ENCODE peak calls at places on chromosomes 3 and 15, in five cellular contexts. O, U, B, E and G are unnamed samples.

GRCh38 chr15:36884404-36885335 is 215.7 kb downstream of the MEIS2 start:
- DNase-seq in O (no peak), U (no peak), B (no peak), E (no peak), G (no peak)

GRCh38 chr3:131762981-131763380 is 260.2 kb upstream of the MRPL3 start:
- DNase-seq in O (no peak), U (no peak), B (no peak), E (no peak), G (no peak)

GRCh38 chr3:24139463-24140412 is 194.7 kb downstream of the NR1D2 start:
- DNase-seq in O (no peak), U (no peak), B (no peak), E (no peak), G (no peak)

GRCh38 chr15:61420546-61420945 is 191.4 kb upstream of the RORA start:
- DNase-seq in O (no peak), U (no peak), B (no peak), E (no peak), G (no peak)

GRCh38 chr15:52255008-52255407 is 40.6 kb downstream of the MYO5C start:
- DNase-seq in O (no peak), U (no peak), B (no peak), E (no peak), G (no peak)

GRCh38 chr3:38226273-38226672 is 39.3 kb upstream of the SLC22A13 start:
- DNase-seq in O (no peak), U (no peak), B (no peak), E (no peak), G (no peak)

GRCh38 chr3:23452408-23452807 is 249.3 kb downstream of the UBE2E2 start:
- DNase-seq in O (no peak), U (no peak), B (no peak), E (no peak), G (no peak)

GRCh38 chr15:80331886-80332406 is 72.2 kb upstream of the ARNT2 start:
- DNase-seq in O (no peak), U (no peak), B (no peak), E (no peak), G (no peak)

GRCh38 chr15:36831915-36832310 is 252.5 kb downstream of the CDIN1 start:
- DNase-seq in O (no peak), U (no peak), B (no peak), E (no peak), G (no peak)

GRCh38 chr3:56764904-56765445 is 36.8 kb downstream of the ARHGEF3 start:
- DNase-seq in O (no peak), U (no peak), B (no peak), E (no peak), G (no peak)

GRCh38 chr3:127103116-127103515 is 89.8 kb upstream of the PRR23E start:
- DNase-seq in O (no peak), U (no peak), B (no peak), E (no peak), G (no peak)

GRCh38 chr3:129233538-129233937 is 15.9 kb upstream of the COPG1 start:
- DNase-seq in O (no peak), U (no peak), B (peak), E (no peak), G (no peak)

GRCh38 chr15:43229977-43230376 is 9.2 kb upstream of the EPB42 start:
- DNase-seq in O (no peak), U (no peak), B (no peak), E (no peak), G (no peak)

GRCh38 chr15:47764666-47765065 is 47.4 kb downstream of the SEMA6D start:
- DNase-seq in O (no peak), U (no peak), B (no peak), E (no peak), G (no peak)

GRCh38 chr3:134850761-134851160 is 55.7 kb downstream of the EPHB1 start:
- DNase-seq in O (no peak), U (no peak), B (no peak), E (no peak), G (no peak)

GRCh38 chr3:171967137-171967783 is 72.1 kb upstream of the FNDC3B start:
- DNase-seq in O (peak), U (peak), B (no peak), E (peak), G (no peak)

GRCh38 chr3:196968233-196969000 is at the start of gene PIGZ:
- DNase-seq in O (no peak), U (no peak), B (no peak), E (peak), G (no peak)

GRCh38 chr3:72797773-72798543 is 50.3 kb downstream of the SHQ1 start:
- DNase-seq in O (peak), U (no peak), B (no peak), E (peak), G (no peak)

GRCh38 chr15:76149291-76149910 is 89.6 kb downstream of the TMEM266 start:
- DNase-seq in O (no peak), U (no peak), B (no peak), E (no peak), G (no peak)

GRCh38 chr15:68186671-68187397 is 18.3 kb downstream of the CALML4 start:
- DNase-seq in O (no peak), U (no peak), B (no peak), E (no peak), G (no peak)

GRCh38 chr15:101013769-101014223 is 94.6 kb downstream of the LRRK1 start:
- DNase-seq in O (no peak), U (no peak), B (no peak), E (no peak), G (no peak)

GRCh38 chr3:86990734-86991481 is at the start of gene VGLL3:
- DNase-seq in O (no peak), U (no peak), B (no peak), E (no peak), G (peak)

GRCh38 chr3:186653984-186654383 is 11.8 kb upstream of the HRG start:
- DNase-seq in O (peak), U (peak), B (no peak), E (peak), G (peak)

GRCh38 chr3:74614133-74614967 is at the start of gene CNTN3:
- DNase-seq in O (no peak), U (no peak), B (no peak), E (no peak), G (no peak)

GRCh38 chr3:74607803-74608202 is 6.7 kb downstream of the CNTN3 start:
- DNase-seq in O (no peak), U (no peak), B (no peak), E (no peak), G (no peak)

GRCh38 chr3:74613060-74613459 is 1.4 kb downstream of the CNTN3 start:
- DNase-seq in O (no peak), U (no peak), B (no peak), E (no peak), G (no peak)

GRCh38 chr3:74617786-74618185 is 3.3 kb upstream of the CNTN3 start:
- DNase-seq in O (no peak), U (no peak), B (no peak), E (no peak), G (no peak)

GRCh38 chr3:74613566-74613965 is 893 bp downstream of the CNTN3 start:
- DNase-seq in O (no peak), U (no peak), B (no peak), E (no peak), G (no peak)
- H3K4me3 ChIP-seq in O (no peak), U (no peak), B (no peak), E (no peak), G (peak)

GRCh38 chr3:84126160-84126559 is 832.6 kb upstream of the CADM2 start:
- DNase-seq in O (no peak), U (no peak), B (no peak), E (no peak), G (no peak)

GRCh38 chr3:84128024-84128423 is 830.8 kb upstream of the CADM2 start:
- DNase-seq in O (no peak), U (no peak), B (no peak), E (no peak), G (no peak)

GRCh38 chr3:84125201-84125721 is 833.5 kb upstream of the CADM2 start:
- DNase-seq in O (no peak), U (no peak), B (no peak), E (no peak), G (no peak)

DNA sequence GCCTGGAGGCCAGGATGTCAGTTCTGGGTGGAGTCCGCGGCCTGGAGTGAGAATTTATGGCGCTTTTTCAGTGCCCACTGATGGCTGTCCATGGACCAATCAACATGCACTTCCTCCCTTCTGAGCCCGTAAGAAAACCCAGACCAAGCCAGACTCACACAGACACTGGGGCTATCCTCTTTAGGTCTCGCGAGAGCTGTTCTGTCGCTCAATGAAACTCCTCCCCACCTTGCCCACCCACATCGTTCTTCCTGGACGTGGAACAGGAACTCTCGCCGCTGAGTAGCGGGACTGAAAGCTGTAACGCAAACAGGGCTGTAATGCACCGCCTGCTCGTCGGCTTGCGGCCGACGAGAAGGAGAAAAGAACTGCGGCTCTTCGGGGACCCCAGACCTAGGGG is 833.0 kb upstream of the CADM2 start:
- DNase-seq in O (no peak), U (no peak), B (no peak), E (peak), G (no peak)
- TF ChIP-seq SP1 in O (no peak), U (no peak), B (no peak), E (no peak), G (no peak)

DNA sequence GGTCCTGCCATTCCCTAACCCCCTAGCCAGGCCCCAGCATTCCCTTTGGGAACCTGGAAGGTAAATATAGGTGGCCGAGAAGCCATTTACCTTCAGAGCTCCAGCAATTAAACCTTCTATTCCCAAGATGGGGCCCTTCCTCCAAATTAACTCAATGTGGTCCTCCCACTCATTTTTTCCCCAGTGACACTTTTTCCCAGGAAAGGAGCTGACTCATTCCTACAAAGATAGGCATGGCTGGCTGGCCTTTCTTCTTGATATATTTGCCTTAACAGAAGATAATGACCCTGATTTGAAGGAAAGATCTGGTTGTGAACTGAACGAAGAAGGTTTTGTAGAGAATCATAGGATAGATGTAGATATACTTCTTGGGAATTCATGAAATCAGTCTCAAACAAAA is 279.0 kb upstream of the VEPH1 start:
- DNase-seq in O (no peak), U (no peak), B (no peak), E (no peak), G (no peak)
- H3K4me3 ChIP-seq in O (no peak), U (no peak), B (no peak), E (no peak), G (no peak)

GRCh38 chr15:67120839-67121540 is 55.6 kb downstream of the SMAD3 start:
- DNase-seq in O (no peak), U (no peak), B (peak), E (peak), G (no peak)
- TF ChIP-seq SP1 in O (no peak), U (no peak), B (peak), E (no peak), G (no peak)

DNA sequence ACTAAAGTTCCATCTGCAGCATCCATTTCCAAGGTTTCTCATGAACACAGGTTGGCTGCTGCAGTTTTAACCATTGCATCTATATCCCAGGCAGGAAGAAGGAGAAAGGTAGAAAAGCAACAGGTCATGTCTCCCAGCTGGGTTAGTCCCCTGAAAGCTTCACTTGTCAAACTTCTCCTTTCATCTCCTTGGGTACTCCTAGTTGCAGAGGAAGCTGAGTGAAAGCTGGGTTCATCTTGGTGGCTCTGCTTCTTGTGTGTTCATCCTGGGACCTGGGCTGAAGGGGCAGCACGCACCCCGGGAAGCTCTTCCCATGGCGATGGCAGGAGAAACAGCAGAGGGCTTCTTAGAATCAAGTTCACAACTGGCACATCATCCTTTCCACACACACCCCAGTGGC is 61.3 kb upstream of the NR2C2 start:
- DNase-seq in O (no peak), U (no peak), B (no peak), E (no peak), G (no peak)
- H3K4me3 ChIP-seq in O (no peak), U (no peak), B (no peak), E (no peak), G (no peak)